ENCODE peak calls at places on chromosomes 12 and 14, in six cellular contexts. N is GM23248, R is neural progenitor cell, H is MM.1S, E is GM23338, D is hepatocyte. B is an unnamed sample. For H3K4me1, the result is how much of the 10 kb centered on the place peaks cover.

GRCh38 chr14:105473033-105473676 is 1.5 kb upstream of the CRIP2 start:
- DNase-seq in N (no peak), D (no peak), H (no peak), E (no peak), R (no peak), B (peak)

GRCh38 chr14:69695664-69696527 is 71.0 kb upstream of the SRSF5 start:
- DNase-seq in H (no peak), R (peak), N (peak), E (no peak), D (no peak), B (no peak)

GRCh38 chr12:94706250-94706661 is 55.9 kb upstream of the TMCC3 start:
- DNase-seq in R (no peak), H (no peak), D (no peak), E (no peak), N (no peak), B (no peak)

GRCh38 chr12:71469235-71469873 is 29.8 kb downstream of the LGR5 start:
- DNase-seq in D (peak), H (no peak), R (peak), N (peak), E (peak), B (peak)

GRCh38 chr14:105204206-105204930 is 23.3 kb upstream of the NUDT14 start:
- DNase-seq in R (no peak), H (no peak), E (no peak), D (no peak), N (peak), B (peak)

GRCh38 chr14:76653875-76654572 is 107.2 kb upstream of the VASH1 start:
- DNase-seq in R (no peak), D (peak), H (no peak), N (no peak), E (no peak), B (no peak)

GRCh38 chr12:6867407-6868210 is at the start of gene TPI1:
- DNase-seq in R (peak), N (peak), D (peak), E (peak), H (peak), B (peak)

GRCh38 chr14:93019367-93019843 is 96.3 kb downstream of the ITPK1 start:
- DNase-seq in H (no peak), E (no peak), R (no peak), N (no peak), D (peak), B (no peak)

GRCh38 chr12:2142068-2142467 is 89.3 kb downstream of the CACNA1C start:
- DNase-seq in R (no peak), H (no peak), E (no peak), D (no peak), N (no peak), B (no peak)

GRCh38 chr12:497501-498160 is 37.9 kb downstream of the B4GALNT3 start:
- DNase-seq in R (peak), N (no peak), E (no peak), D (no peak), H (no peak), B (peak)

GRCh38 chr12:49784756-49785409 is 43.3 kb downstream of the NCKAP5L start:
- DNase-seq in D (no peak), H (no peak), R (no peak), N (peak), E (no peak), B (peak)

GRCh38 chr14:21486640-21487087 is 9.7 kb downstream of the TOX4 start:
- DNase-seq in E (no peak), N (peak), H (no peak), D (no peak), R (no peak), B (no peak)

GRCh38 chr14:69151458-69152180 is 1.3 kb downstream of the DCAF5 start:
- DNase-seq in H (peak), E (peak), N (peak), R (peak), D (peak), B (peak)

GRCh38 chr12:13442457-13442856 is 245.9 kb downstream of the EMP1 start:
- DNase-seq in R (no peak), E (no peak), D (no peak), H (no peak), N (no peak), B (no peak)

GRCh38 chr14:24075485-24076301 is 4.3 kb downstream of the CPNE6 start:
- DNase-seq in D (no peak), N (no peak), R (no peak), H (no peak), E (no peak), B (no peak)

GRCh38 chr14:57847096-57847495 is 18.8 kb downstream of the SLC35F4 start:
- DNase-seq in N (peak), H (no peak), R (no peak), D (no peak), E (no peak), B (no peak)

GRCh38 chr12:110565919-110566871 is 16.9 kb downstream of the PPTC7 start:
- DNase-seq in D (no peak), N (no peak), E (no peak), H (no peak), R (no peak), B (peak)

GRCh38 chr12:53073881-53074280 is 5.3 kb downstream of the SPRYD3 start:
- DNase-seq in R (no peak), H (no peak), D (no peak), N (no peak), E (no peak), B (no peak)

GRCh38 chr12:111443586-111443985 is 37.9 kb downstream of the SH2B3 start:
- DNase-seq in N (peak), E (no peak), R (no peak), D (no peak), H (no peak), B (peak)

GRCh38 chr12:93571854-93572711 is at the start of gene SOCS2:
- DNase-seq in N (peak), E (peak), R (peak), D (peak), H (peak), B (peak)

GRCh38 chr12:48572326-48572725 is 2.5 kb upstream of the LALBA start:
- DNase-seq in D (no peak), E (no peak), H (no peak), R (no peak), N (no peak), B (no peak)

GRCh38 chr14:37901978-37902377 is 305.7 kb upstream of the SSTR1 start:
- DNase-seq in E (peak), N (peak), H (no peak), D (no peak), R (no peak), B (no peak)

GRCh38 chr12:46959484-46959883 is 119.9 kb upstream of the PCED1B start:
- DNase-seq in E (no peak), H (no peak), R (no peak), D (no peak), N (peak), B (peak)

GRCh38 chr12:116964004-116964739 is 53.4 kb downstream of the FBXW8 start:
- DNase-seq in H (no peak), R (no peak), E (no peak), D (no peak), N (no peak), B (no peak)

GRCh38 chr12:116962783-116963356 is 52.1 kb downstream of the FBXW8 start:
- DNase-seq in E (no peak), H (no peak), R (no peak), D (no peak), N (no peak), B (no peak)

GRCh38 chr12:116959845-116960514 is 49.2 kb downstream of the FBXW8 start:
- DNase-seq in N (no peak), R (no peak), E (no peak), D (no peak), H (peak), B (peak)

GRCh38 chr12:116964740-116965090 is 54.0 kb downstream of the FBXW8 start:
- DNase-seq in R (no peak), E (no peak), N (no peak), D (no peak), H (no peak), B (no peak)

GRCh38 chr12:116962197-116962596 is 51.4 kb downstream of the FBXW8 start:
- DNase-seq in H (peak), R (peak), N (no peak), D (no peak), E (no peak), B (no peak)
- H3K4me1 ChIP-seq in H (under half), R (under half), N (under half), D (under half), E (under half), B (under half)

GRCh38 chr14:72851660-72852059 is 42.2 kb downstream of the DPF3 start:
- DNase-seq in D (no peak), R (no peak), E (no peak), N (no peak), H (no peak), B (no peak)
- TF ChIP-seq EZH2phosphoT487 in D (no peak), R (no peak), E (no peak), N (no peak), H (no peak), B (no peak)

DNA sequence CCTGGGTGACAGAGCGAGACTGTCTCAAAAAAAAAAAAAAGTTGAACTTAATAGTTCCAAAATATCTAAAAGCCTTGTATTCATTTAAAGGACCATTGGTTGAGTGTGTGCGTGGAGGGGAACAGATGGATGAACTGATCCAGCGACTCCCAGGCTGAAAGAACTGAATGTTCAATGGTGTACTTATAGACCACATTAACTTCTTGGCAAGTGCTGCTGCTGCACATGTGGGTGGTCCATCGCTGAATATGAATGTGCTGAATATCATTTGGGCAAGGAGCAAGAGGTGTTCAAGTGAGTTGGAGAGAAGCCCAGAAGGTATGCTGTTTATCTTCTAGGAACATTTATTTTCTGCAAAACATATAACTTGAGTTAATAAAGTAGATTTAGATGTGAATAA is 289.0 kb upstream of the RPL10L start:
- DNase-seq in D (no peak), R (no peak), N (no peak), H (no peak), E (no peak), B (no peak)
- H3K4me1 ChIP-seq in D (under half), R (under half), N (under half), H (under half), E (under half), B (under half)

GRCh38 chr14:85252011-85252410 is 277.9 kb upstream of the FLRT2 start:
- DNase-seq in H (no peak), R (no peak), N (peak), E (no peak), D (no peak), B (peak)
- TF ChIP-seq EZH2phosphoT487 in H (no peak), R (no peak), N (no peak), E (no peak), D (no peak), B (no peak)

GRCh38 chr12:3722368-3722767 is 30.5 kb downstream of the CRACR2A start:
- DNase-seq in R (no peak), E (no peak), N (no peak), D (no peak), H (no peak), B (no peak)
- H3K4me1 ChIP-seq in R (under half), E (under half), N (under half), D (under half), H (under half), B (under half)

B was measured in PC-3.